ENCODE peak calls at places on chromosomes 2 and 18, in eight cellular contexts. Z, C, F, N, V, T, S and I are unnamed samples.

GRCh38 chr2:12807907-12808810 is 91.4 kb downstream of the TRIB2 start:
- DNase-seq in T (no peak), V (no peak), F (no peak), S (no peak), N (peak), C (no peak), Z (no peak), I (no peak)

GRCh38 chr18:7662866-7663265 is 95.8 kb downstream of the PTPRM start:
- DNase-seq in Z (no peak), F (no peak), C (no peak), S (no peak), T (no peak), V (no peak), N (no peak), I (no peak)

GRCh38 chr2:85355521-85355920 is 952 bp downstream of the ELMOD3 start:
- DNase-seq in C (peak), Z (no peak), V (no peak), N (peak), S (no peak), T (peak), F (no peak), I (no peak)

GRCh38 chr18:41311571-41312240 is 643.3 kb upstream of the PIK3C3 start:
- DNase-seq in Z (no peak), C (no peak), F (no peak), N (no peak), V (no peak), S (no peak), T (no peak), I (peak)

GRCh38 chr2:48221846-48222516 is 308.0 kb upstream of the STON1 start:
- DNase-seq in C (peak), S (no peak), F (no peak), Z (no peak), V (no peak), T (no peak), N (no peak), I (no peak)

GRCh38 chr2:105388971-105389381 is 9.9 kb downstream of the FHL2 start:
- DNase-seq in T (no peak), Z (no peak), V (no peak), C (peak), F (no peak), S (no peak), N (peak), I (no peak)

GRCh38 chr2:123688504-123688903 is 336.6 kb upstream of the CNTNAP5 start:
- DNase-seq in V (no peak), S (no peak), Z (no peak), C (no peak), F (no peak), N (no peak), T (no peak), I (no peak)

GRCh38 chr2:69612707-69613106 is 30.8 kb downstream of the AAK1 start:
- DNase-seq in F (no peak), N (no peak), S (no peak), T (no peak), Z (no peak), V (no peak), C (no peak), I (no peak)

GRCh38 chr2:173903611-173904394 is 61.4 kb downstream of the SP3 start:
- DNase-seq in N (peak), F (no peak), V (no peak), C (peak), S (no peak), Z (no peak), T (no peak), I (no peak)

GRCh38 chr18:77131100-77131651 is 1.4 kb downstream of the MBP start:
- DNase-seq in Z (no peak), T (peak), F (no peak), C (peak), S (no peak), N (no peak), V (no peak), I (no peak)

GRCh38 chr18:51066273-51066672 is 36.3 kb downstream of the SMAD4 start:
- DNase-seq in V (no peak), F (no peak), S (no peak), C (peak), T (no peak), Z (no peak), N (peak), I (no peak)

GRCh38 chr18:2961828-2962227 is 51.1 kb downstream of the LPIN2 start:
- DNase-seq in C (peak), T (peak), N (peak), S (peak), Z (no peak), V (no peak), F (no peak), I (peak)

GRCh38 chr18:69969491-69969890 is 21.8 kb upstream of the CD226 start:
- DNase-seq in Z (no peak), T (no peak), F (no peak), S (no peak), C (no peak), V (no peak), N (no peak), I (peak)

GRCh38 chr18:30271716-30272115 is 770.8 kb downstream of the DSC3 start:
- DNase-seq in V (no peak), N (no peak), S (no peak), T (no peak), Z (no peak), F (no peak), C (no peak), I (no peak)

GRCh38 chr2:53593891-53594585 is 173.6 kb upstream of the CHAC2 start:
- DNase-seq in C (peak), V (no peak), N (peak), T (no peak), Z (no peak), F (peak), S (no peak), I (no peak)

GRCh38 chr18:79868168-79868784 is 70.5 kb downstream of the KCNG2 start:
- DNase-seq in T (no peak), S (no peak), C (no peak), Z (no peak), F (no peak), V (no peak), N (no peak), I (no peak)

GRCh38 chr2:54103454-54104314 is 11.7 kb upstream of the ACYP2 start:
- DNase-seq in F (peak), V (peak), S (peak), C (peak), T (peak), N (peak), Z (peak), I (no peak)

GRCh38 chr2:216774180-216774579 is 78.8 kb upstream of the IGFBP5 start:
- DNase-seq in T (no peak), F (no peak), C (no peak), N (no peak), Z (no peak), V (no peak), S (no peak), I (no peak)

GRCh38 chr18:35407871-35408481 is 30.8 kb upstream of the ZNF396 start:
- DNase-seq in F (peak), N (peak), Z (peak), V (peak), C (peak), S (peak), T (peak), I (peak)

GRCh38 chr2:145114726-145115125 is 594.8 kb upstream of the ZEB2 start:
- DNase-seq in S (no peak), N (peak), T (no peak), F (no peak), V (no peak), C (no peak), Z (no peak), I (no peak)

GRCh38 chr2:237081596-237081995 is 4.1 kb upstream of the COPS8 start:
- DNase-seq in N (no peak), C (no peak), Z (no peak), F (no peak), V (no peak), T (no peak), S (no peak), I (no peak)

GRCh38 chr2:123738643-123739042 is 286.4 kb upstream of the CNTNAP5 start:
- DNase-seq in S (no peak), Z (no peak), C (peak), N (no peak), F (no peak), V (no peak), T (no peak), I (no peak)

GRCh38 chr18:77376043-77376732 is 126.5 kb downstream of the GALR1 start:
- DNase-seq in Z (no peak), V (no peak), S (no peak), N (no peak), C (no peak), F (no peak), T (no peak), I (no peak)

GRCh38 chr2:234422895-234423505 is 73.9 kb downstream of the ARL4C start:
- DNase-seq in N (no peak), T (peak), C (no peak), F (no peak), S (no peak), Z (no peak), V (no peak), I (no peak)

GRCh38 chr2:226114436-226114835 is 685.2 kb downstream of the IRS1 start:
- DNase-seq in N (no peak), Z (no peak), T (no peak), C (peak), S (no peak), F (peak), V (no peak), I (no peak)

GRCh38 chr18:75548353-75548752 is 120.8 kb upstream of the SMIM21 start:
- DNase-seq in T (peak), F (peak), C (no peak), V (no peak), Z (no peak), N (no peak), S (peak), I (peak)

GRCh38 chr2:45941758-45942738 is 290.6 kb downstream of the PRKCE start:
- DNase-seq in V (no peak), S (no peak), F (no peak), T (no peak), Z (no peak), N (peak), C (peak), I (no peak)

GRCh38 chr2:188294547-188294946 is 2.9 kb downstream of the GULP1 start:
- DNase-seq in F (no peak), S (no peak), C (no peak), V (no peak), N (peak), T (no peak), Z (no peak), I (no peak)

GRCh38 chr2:155840661-155841060 is 491.9 kb downstream of the NR4A2 start:
- DNase-seq in C (no peak), S (no peak), F (no peak), Z (no peak), T (no peak), N (no peak), V (no peak), I (no peak)

GRCh38 chr18:56066524-56067215 is 478.7 kb upstream of the TCF4 start:
- DNase-seq in N (no peak), C (no peak), Z (no peak), F (no peak), S (no peak), T (no peak), V (no peak), I (no peak)

GRCh38 chr2:16650287-16651249 is 15.1 kb downstream of the CYRIA start:
- DNase-seq in V (no peak), Z (no peak), T (no peak), C (peak), S (no peak), N (peak), F (no peak), I (no peak)

GRCh38 chr2:207869784-207870778 is 100.4 kb upstream of the FZD5 start:
- DNase-seq in C (peak), Z (no peak), N (peak), F (no peak), T (no peak), V (no peak), S (peak), I (no peak)

GRCh38 chr2:157784823-157785175 is 91.3 kb downstream of the ACVR1 start:
- DNase-seq in C (no peak), Z (no peak), N (no peak), S (no peak), T (no peak), V (no peak), F (no peak), I (no peak)

GRCh38 chr18:7572837-7573236 is 5.7 kb downstream of the PTPRM start:
- DNase-seq in V (no peak), F (no peak), T (no peak), C (no peak), S (peak), Z (no peak), N (peak), I (no peak)

GRCh38 chr2:25483584-25484266 is 142.0 kb upstream of the DNMT3A start:
- DNase-seq in F (no peak), T (peak), N (no peak), V (no peak), S (peak), Z (no peak), C (no peak), I (no peak)

GRCh38 chr2:177169810-177170514 is 42.6 kb upstream of the HNRNPA3 start:
- DNase-seq in T (no peak), Z (peak), C (no peak), N (no peak), V (no peak), S (peak), F (no peak), I (no peak)

GRCh38 chr2:102771114-102771513 is 9.3 kb downstream of the TMEM182 start:
- DNase-seq in V (no peak), T (no peak), C (peak), S (no peak), F (no peak), Z (no peak), N (no peak), I (no peak)

GRCh38 chr2:216416571-216417307 is 4.5 kb downstream of the SMARCAL1 start:
- DNase-seq in T (no peak), F (no peak), C (no peak), N (no peak), S (no peak), Z (no peak), V (peak), I (no peak)

GRCh38 chr2:109172556-109173105 is 43.6 kb downstream of the SH3RF3 start:
- DNase-seq in C (peak), T (no peak), S (no peak), V (no peak), Z (no peak), F (no peak), N (peak), I (no peak)
- H3K9ac ChIP-seq in C (peak), T (no peak), S (no peak), V (no peak), Z (no peak), F (no peak), N (peak), I (no peak)

DNA sequence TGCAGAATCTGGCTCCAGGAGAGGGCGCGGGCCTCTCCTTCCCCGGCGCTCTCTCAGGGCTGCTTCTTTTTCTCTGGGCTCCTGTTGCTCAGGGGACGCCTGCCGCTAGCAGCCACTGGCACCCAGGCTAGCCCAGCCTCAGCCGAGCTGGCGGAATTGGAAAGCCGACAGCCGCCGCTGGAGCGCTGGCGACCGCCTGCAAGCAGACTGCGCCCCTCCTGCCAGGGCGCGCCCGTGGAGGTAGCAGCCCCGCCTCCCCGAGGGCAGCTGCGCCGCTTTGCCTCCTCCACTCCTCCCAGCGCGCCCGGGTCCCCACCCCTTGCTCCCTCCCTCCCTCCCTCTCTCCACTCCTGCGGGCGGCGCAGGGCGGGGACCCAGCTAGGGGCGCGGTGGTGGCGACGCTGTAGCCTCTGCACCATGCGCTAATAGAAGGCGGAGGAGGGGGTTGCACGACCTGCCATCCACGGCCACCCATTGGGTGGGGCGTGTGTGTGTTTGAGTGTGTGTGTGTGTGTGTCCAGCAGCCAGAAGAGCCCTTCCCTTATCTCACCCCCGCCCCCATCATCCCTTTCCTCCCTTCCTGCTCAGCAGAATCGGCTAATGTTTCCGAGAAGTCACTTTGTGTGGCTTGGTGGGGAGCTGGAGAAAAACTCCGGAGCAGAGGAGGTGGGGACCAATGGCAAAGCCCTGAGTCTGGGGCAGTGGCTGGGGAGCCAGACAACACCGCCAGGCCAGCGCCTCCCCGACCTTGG is at the start of gene SCN9A:
- DNase-seq in F (no peak), Z (no peak), N (peak), S (peak), T (no peak), C (peak), V (peak), I (no peak)
- H3K9ac ChIP-seq in F (no peak), Z (no peak), N (peak), S (peak), T (no peak), C (peak), V (peak), I (peak)

GRCh38 chr2:219553168-219553417 is 9.3 kb downstream of the TMEM198 start:
- DNase-seq in V (no peak), T (no peak), C (no peak), S (no peak), Z (no peak), F (no peak), N (no peak), I (no peak)

GRCh38 chr2:219551412-219551811 is 7.6 kb downstream of the TMEM198 start:
- DNase-seq in N (peak), V (peak), F (no peak), T (no peak), Z (no peak), S (no peak), C (peak), I (no peak)

GRCh38 chr2:219553463-219553862 is 9.6 kb downstream of the TMEM198 start:
- DNase-seq in V (no peak), S (no peak), T (no peak), N (no peak), C (no peak), Z (no peak), F (no peak), I (no peak)

GRCh38 chr2:219551863-219552381 is 8.1 kb downstream of the TMEM198 start:
- DNase-seq in Z (no peak), C (no peak), S (no peak), F (no peak), V (no peak), N (no peak), T (no peak), I (no peak)

GRCh38 chr2:219552382-219553167 is 8.7 kb downstream of the TMEM198 start:
- DNase-seq in S (peak), F (peak), N (peak), C (peak), Z (no peak), V (peak), T (no peak), I (no peak)
- H3K9ac ChIP-seq in S (no peak), F (peak), N (no peak), C (no peak), Z (peak), V (peak), T (no peak), I (no peak)

GRCh38 chr2:14425869-14426268 is 206.6 kb upstream of the LRATD1 start:
- DNase-seq in S (no peak), C (no peak), T (no peak), Z (no peak), V (no peak), N (no peak), F (no peak), I (no peak)

GRCh38 chr2:14423145-14423906 is 209.2 kb upstream of the LRATD1 start:
- DNase-seq in S (no peak), T (no peak), Z (no peak), N (no peak), F (no peak), V (no peak), C (no peak), I (no peak)

GRCh38 chr2:14420851-14421250 is 211.7 kb upstream of the LRATD1 start:
- DNase-seq in N (peak), F (no peak), C (peak), V (no peak), Z (no peak), S (no peak), T (no peak), I (no peak)

GRCh38 chr2:14424478-14425390 is 207.8 kb upstream of the LRATD1 start:
- DNase-seq in C (no peak), S (no peak), Z (no peak), V (no peak), T (no peak), N (no peak), F (no peak), I (no peak)

DNA sequence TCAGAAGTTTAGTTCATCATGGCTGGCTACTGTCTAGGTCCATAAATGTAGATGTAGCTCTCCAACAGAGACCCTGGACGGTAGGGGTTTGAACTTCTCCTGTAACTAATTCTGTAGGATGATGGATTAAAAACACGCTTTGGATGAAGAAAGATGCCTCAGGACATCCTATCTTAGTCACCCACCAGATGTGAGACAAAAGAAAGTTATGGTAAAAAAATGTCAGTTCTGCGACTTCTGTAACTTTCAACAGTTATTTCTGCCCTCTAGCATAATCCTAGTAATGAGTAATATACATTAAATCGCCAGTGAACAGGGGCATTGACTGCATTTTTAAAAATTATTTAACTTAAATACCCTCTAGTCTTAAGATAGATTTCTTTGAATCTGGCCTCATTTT is 210.1 kb upstream of the LRATD1 start:
- DNase-seq in F (no peak), V (no peak), S (no peak), T (no peak), N (no peak), C (no peak), Z (no peak), I (no peak)
- H3K9ac ChIP-seq in F (no peak), V (no peak), S (no peak), T (no peak), N (no peak), C (no peak), Z (no peak), I (no peak)

DNA sequence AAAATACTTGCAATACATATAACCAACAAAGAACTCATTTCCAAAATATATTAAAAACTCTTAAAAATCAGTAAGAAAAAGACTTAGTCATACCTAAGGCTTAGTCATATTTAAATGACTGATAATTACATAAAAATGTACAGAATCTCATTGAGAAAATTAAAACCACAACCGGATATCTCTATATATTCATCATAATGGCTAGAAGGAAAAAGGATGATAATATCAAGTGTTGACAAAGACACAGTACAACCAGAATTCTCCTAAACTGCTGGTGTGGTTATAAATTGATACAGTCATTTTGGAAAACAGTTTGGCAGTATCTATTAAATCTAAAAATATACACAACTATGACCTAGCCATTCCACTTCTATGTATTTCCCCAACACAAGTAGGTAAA is 27.1 kb upstream of the IHH start:
- DNase-seq in T (no peak), C (no peak), F (no peak), V (no peak), Z (no peak), N (peak), S (no peak), I (no peak)
- H3K9ac ChIP-seq in T (no peak), C (no peak), F (no peak), V (no peak), Z (no peak), N (no peak), S (no peak), I (no peak)

GRCh38 chr2:217902281-217903141 is 100.3 kb downstream of the TNS1 start:
- DNase-seq in F (no peak), Z (no peak), T (no peak), S (no peak), C (peak), V (peak), N (peak), I (no peak)
- H3K9ac ChIP-seq in F (no peak), Z (no peak), T (no peak), S (no peak), C (peak), V (no peak), N (peak), I (no peak)